ENCODE peak calls at places on chromosome 12, in nine cellular contexts. L is CD8-positive, alpha-beta memory T cell; G is CD8-positive, alpha-beta T cell; E is foreskin fibroblast; P is cardiac fibroblast; X is fibroblast of pulmonary artery; H is dorsolateral prefrontal cortex; S is bronchial epithelial cell; F is sigmoid colon. Z is an unnamed sample.

GRCh38 chr12:81329088-81329487 is 251.2 kb downstream of the ACSS3 start:
- DNase-seq in L (no peak), G (no peak), E (peak; percentile 2), P (peak; percentile 41), X (peak; percentile 6), H (no peak), S (peak; percentile 72), F (no peak), Z (peak; percentile 26)

GRCh38 chr12:110600254-110600653 is 13.7 kb upstream of the TCTN1 start:
- DNase-seq in L (no peak), G (no peak), E (peak; percentile 70), P (peak; percentile 84), X (peak; percentile 85), H (no peak), S (peak; percentile 69), F (no peak), Z (peak; percentile 50)

GRCh38 chr12:68065687-68066086 is 76.4 kb downstream of the IFNG-AS1 start:
- DNase-seq in L (no peak), G (no peak), E (no peak), P (no peak), X (no peak), H (no peak), S (no peak), F (no peak), Z (no peak)

GRCh38 chr12:26680724-26681455 is 152.1 kb downstream of the ITPR2 start:
- DNase-seq in L (no peak), G (no peak), E (peak; percentile 67), P (peak; percentile 68), X (peak; percentile 72), H (no peak), S (no peak), F (no peak), Z (no peak)

GRCh38 chr12:58896278-58896677 is 24.0 kb downstream of the LRIG3 start:
- DNase-seq in L (no peak), G (no peak), E (no peak), P (no peak), X (no peak), H (no peak), S (peak; percentile 69), F (no peak), Z (no peak)

GRCh38 chr12:85796001-85796400 is 40.2 kb downstream of the RASSF9 start:
- DNase-seq in L (no peak), G (no peak), E (peak; percentile 32), P (no peak), X (no peak), H (no peak), S (no peak), F (no peak), Z (no peak)

GRCh38 chr12:72030272-72030671 is 91.6 kb downstream of the TPH2 start:
- DNase-seq in L (no peak), G (no peak), E (no peak), P (no peak), X (no peak), H (no peak), S (no peak), F (no peak), Z (no peak)

GRCh38 chr12:65565601-65566560 is 258.4 kb upstream of the HMGA2 start:
- DNase-seq in L (no peak), G (no peak), E (peak; percentile 91), P (peak; percentile 94), X (peak; percentile 91), H (no peak), S (peak; percentile 79), F (no peak), Z (no peak)

GRCh38 chr12:102562836-102563425 is 82.6 kb upstream of the IGF1 start:
- DNase-seq in L (no peak), G (no peak), E (no peak), P (no peak), X (no peak), H (no peak), S (no peak), F (no peak), Z (no peak)

DNA sequence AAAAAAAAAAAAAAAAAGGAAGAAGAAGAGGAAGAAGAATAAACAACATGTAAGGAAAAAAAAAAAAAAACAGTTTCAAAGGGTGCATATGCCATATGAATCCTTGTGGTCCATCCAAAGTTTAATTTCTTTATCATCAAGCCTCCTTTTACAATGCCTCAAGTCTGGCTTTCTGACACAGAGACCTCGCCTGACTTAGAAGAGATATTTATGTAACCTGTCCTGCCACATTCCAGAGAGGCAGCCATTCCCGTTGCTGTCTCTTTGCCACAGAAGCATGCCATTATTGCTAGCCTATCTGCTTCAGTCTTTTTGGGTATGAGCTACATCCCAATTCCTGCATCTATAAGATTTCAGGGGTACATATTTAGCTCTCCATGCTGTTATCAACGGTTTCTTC is 596.7 kb upstream of the ATP2B1 start:
- DNase-seq in L (no peak), G (no peak), E (no peak), P (no peak), X (no peak), H (no peak), S (peak; percentile 63), F (no peak), Z (no peak)
- H3K4me3 ChIP-seq in L (no peak overlapping the region), G (no peak overlapping the region), E (no peak overlapping the region), P (no peak overlapping the region), X (no peak overlapping the region), H (no peak overlapping the region), S (no peak overlapping the region), F (no peak overlapping the region), Z (no peak overlapping the region)

DNA sequence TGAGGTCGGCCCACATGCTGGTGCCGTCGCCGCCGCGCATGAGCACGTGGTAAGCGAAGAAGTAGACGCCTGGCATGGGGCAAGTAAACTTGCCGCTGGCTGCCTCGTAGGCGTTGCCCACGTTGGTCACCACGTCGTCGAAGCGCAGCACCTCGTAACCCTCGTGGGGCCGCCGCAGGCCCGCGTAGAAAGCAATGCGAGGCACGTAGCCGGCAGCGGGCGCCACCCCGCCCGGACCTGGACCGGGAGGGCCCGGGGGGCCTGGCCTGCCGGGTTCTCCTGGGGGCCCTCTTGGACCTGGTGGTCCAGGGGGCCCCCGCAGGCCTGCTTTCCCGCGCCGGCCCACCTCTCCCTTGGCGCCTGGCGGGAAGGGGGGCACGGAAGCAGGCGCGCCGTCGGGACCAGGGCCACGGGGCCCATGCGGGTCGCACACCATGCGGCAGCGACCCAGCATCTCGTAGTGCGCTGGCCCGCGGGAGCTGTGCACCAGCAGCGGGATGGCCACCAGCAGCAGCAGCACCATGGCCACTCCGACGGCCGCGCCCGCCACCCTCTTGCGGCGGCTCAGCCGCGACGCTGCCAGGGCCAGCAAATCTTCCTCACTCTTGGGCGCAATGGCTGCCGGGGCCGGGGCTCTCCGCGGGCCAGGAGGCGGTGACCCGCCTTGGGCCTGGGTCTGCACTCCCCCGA is 888 bp downstream of the C1QL4 start:
- DNase-seq in L (no peak), G (no peak), E (no peak), P (no peak), X (no peak), H (peak; percentile 38), S (no peak), F (peak; percentile 58), Z (no peak)
- H3K4me3 ChIP-seq in L (no peak overlapping the region), G (peak overlapping the region; percentile 51), E (no peak overlapping the region), P (no peak overlapping the region), X (no peak overlapping the region), H (no peak overlapping the region), S (no peak overlapping the region), F (no peak overlapping the region), Z (no peak overlapping the region)

DNA sequence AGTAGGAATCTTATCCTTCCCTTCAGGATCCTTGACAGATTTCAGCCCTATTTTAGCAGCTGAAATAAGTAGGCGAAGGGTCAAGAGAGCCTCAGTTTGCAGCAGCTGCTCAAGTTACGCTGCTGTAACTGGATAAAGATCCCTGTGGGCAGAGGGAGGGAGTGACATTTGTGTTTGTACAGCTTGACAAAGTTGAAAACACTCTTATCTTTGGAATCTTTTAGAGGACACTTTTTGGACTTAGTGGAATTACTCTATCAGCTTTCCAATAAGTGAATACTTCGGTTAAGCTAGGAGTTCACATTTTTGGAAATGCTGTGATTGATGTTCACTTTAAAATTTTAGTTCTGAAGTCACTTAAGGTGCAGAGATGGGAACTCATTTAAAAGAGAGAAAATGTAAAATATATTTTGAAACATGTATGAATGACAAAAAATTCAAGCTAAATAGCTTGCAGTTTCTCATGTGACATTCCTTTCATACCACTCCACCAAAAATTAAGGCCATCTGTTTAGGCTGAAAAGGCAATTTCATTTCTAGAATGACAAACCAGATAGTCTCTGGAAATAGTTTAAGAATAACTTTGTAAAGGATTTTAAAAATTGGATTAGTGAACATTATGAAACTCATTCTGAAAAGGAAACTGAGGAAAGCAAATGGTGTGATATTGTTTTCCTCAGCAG is 55.2 kb downstream of the SLC38A4 start:
- DNase-seq in L (no peak), G (no peak), E (peak; percentile 86), P (peak; percentile 43), X (peak; percentile 29), H (no peak), S (no peak), F (no peak), Z (no peak)
- H3K4me3 ChIP-seq in L (no peak overlapping the region), G (no peak overlapping the region), E (peak overlapping the region; percentile 0), P (no peak overlapping the region), X (no peak overlapping the region), H (no peak overlapping the region), S (no peak overlapping the region), F (no peak overlapping the region), Z (no peak overlapping the region)

GRCh38 chr12:3752096-3752709 is 706 bp downstream of the CRACR2A start:
- DNase-seq in L (peak; percentile 52), G (peak; percentile 60), E (peak; percentile 20), P (peak; percentile 80), X (peak; percentile 37), H (no peak), S (no peak), F (no peak), Z (peak; percentile 69)

GRCh38 chr12:3753549-3754284 is 808 bp upstream of the CRACR2A start:
- DNase-seq in L (no peak), G (no peak), E (peak; percentile 57), P (peak; percentile 49), X (peak; percentile 31), H (no peak), S (no peak), F (peak; percentile 75), Z (no peak)

GRCh38 chr12:3750616-3751015 is 2.3 kb downstream of the CRACR2A start:
- DNase-seq in L (no peak), G (no peak), E (no peak), P (no peak), X (no peak), H (no peak), S (no peak), F (no peak), Z (no peak)

GRCh38 chr12:3752741-3753486 is at the start of gene CRACR2A:
- DNase-seq in L (peak; percentile 80), G (peak; percentile 85), E (peak; percentile 84), P (peak; percentile 71), X (peak; percentile 62), H (peak; percentile 48), S (peak; percentile 22), F (peak; percentile 80), Z (peak; percentile 81)

DNA sequence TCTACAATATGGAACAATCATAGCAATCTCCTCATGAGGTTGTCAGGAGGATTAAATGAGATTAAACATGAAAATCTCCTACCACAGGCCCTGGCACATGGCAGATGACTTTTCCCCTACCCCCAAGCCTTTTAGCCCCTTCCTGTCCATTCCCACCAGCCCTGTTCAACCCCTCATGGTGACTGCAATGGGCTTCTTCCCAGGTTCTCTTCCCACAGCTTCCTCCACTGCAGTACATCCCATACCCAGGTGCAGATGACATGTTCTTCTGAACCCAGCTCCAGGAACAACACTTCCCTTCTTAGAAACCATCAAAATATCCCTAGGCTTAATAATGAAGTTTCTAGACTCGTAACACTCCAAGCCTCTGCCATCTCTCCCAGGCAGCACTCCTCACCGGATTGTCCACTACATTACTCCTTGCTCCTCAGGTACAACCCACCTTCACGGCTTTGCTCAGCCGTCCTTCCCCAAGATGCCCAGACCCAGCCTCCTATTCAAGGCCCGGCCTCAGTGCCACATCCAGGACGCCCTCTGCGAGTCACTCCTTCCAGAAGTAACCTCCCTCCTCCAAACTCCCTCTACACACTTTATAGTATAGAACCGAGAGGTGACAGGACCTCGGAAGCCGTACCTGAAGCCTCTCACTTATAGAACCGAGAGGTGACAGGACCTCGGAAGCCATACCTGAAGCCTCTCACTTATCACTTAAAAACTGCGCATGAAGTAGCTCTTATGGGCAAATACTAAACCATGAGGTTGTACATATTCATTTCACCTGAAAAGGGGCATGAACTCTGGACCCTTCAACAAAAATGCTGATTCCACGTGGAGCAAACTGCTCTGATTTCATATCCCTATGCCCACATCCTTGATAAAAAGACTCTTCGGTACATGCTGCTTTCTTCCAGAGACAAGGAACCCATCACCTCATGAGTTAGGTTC is 1.5 kb downstream of the CRACR2A start:
- DNase-seq in L (no peak), G (no peak), E (no peak), P (no peak), X (no peak), H (no peak), S (no peak), F (no peak), Z (no peak)
- H3K4me3 ChIP-seq in L (peak overlapping the region; percentile 93), G (peak overlapping the region; percentile 63), E (no peak overlapping the region), P (peak overlapping the region; percentile 65), X (no peak overlapping the region), H (no peak overlapping the region), S (no peak overlapping the region), F (no peak overlapping the region), Z (peak overlapping the region; percentile 64)